ENCODE peak calls at places on chromosomes 5 and 9, in ten cellular contexts. I, K, N, E, G, C, F, Y, T and H are unnamed samples.

GRCh38 chr5:145743396-145744061 is 91.6 kb downstream of the PRELID2 start:
- DNase-seq in C (no peak), F (no peak), Y (no peak), N (no peak), G (no peak), T (no peak), E (no peak), K (no peak), I (no peak), H (no peak)

GRCh38 chr5:78610163-78610583 is 38.4 kb downstream of the LHFPL2 start:
- DNase-seq in F (peak), T (no peak), N (no peak), K (no peak), C (no peak), I (no peak), Y (peak), G (peak), E (no peak), H (no peak)

GRCh38 chr9:99075246-99075912 is 29.5 kb upstream of the TGFBR1 start:
- DNase-seq in I (no peak), Y (no peak), K (no peak), G (no peak), F (peak), T (no peak), E (peak), N (no peak), C (no peak), H (no peak)

GRCh38 chr5:59142927-59143326 is 560.1 kb downstream of the RAB3C start:
- DNase-seq in N (no peak), K (no peak), C (no peak), E (no peak), T (no peak), I (no peak), F (no peak), Y (no peak), G (no peak), H (no peak)

GRCh38 chr5:160287378-160288051 is 24.8 kb downstream of the CCNJL start:
- DNase-seq in C (no peak), E (peak), G (peak), I (peak), N (no peak), Y (no peak), F (no peak), K (peak), T (no peak), H (no peak)

GRCh38 chr5:148615644-148616283 is 38.6 kb downstream of the HTR4 start:
- DNase-seq in Y (peak), K (no peak), G (no peak), E (no peak), T (no peak), C (no peak), I (no peak), N (no peak), F (peak), H (no peak)

GRCh38 chr5:130282044-130282443 is 377.8 kb downstream of the CHSY3 start:
- DNase-seq in G (no peak), T (no peak), I (no peak), K (no peak), C (no peak), F (peak), E (no peak), Y (no peak), N (no peak), H (no peak)

GRCh38 chr5:40227366-40227765 is 452.3 kb upstream of the PTGER4 start:
- DNase-seq in F (peak), Y (no peak), T (no peak), E (no peak), C (no peak), I (no peak), K (no peak), G (no peak), N (no peak), H (no peak)

GRCh38 chr5:33319841-33320240 is 120.9 kb upstream of the TARS1 start:
- DNase-seq in G (no peak), Y (no peak), T (no peak), I (no peak), K (no peak), N (no peak), C (no peak), F (peak), E (no peak), H (peak)

GRCh38 chr9:111622626-111623025 is 8.5 kb upstream of the DNAJC25 start:
- DNase-seq in F (peak), C (peak), G (no peak), Y (peak), T (no peak), K (peak), E (peak), N (no peak), I (no peak), H (no peak)

GRCh38 chr5:5665225-5666075 is 243.0 kb downstream of the ICE1 start:
- DNase-seq in C (no peak), Y (no peak), I (no peak), K (no peak), T (no peak), N (no peak), F (no peak), G (no peak), E (peak), H (no peak)

GRCh38 chr5:178386532-178386931 is 153.9 kb upstream of the PHYKPL start:
- DNase-seq in K (no peak), Y (no peak), F (no peak), G (no peak), T (no peak), I (no peak), N (no peak), E (no peak), C (no peak), H (no peak)

GRCh38 chr5:172127581-172127980 is 60.4 kb downstream of the STK10 start:
- DNase-seq in K (no peak), T (no peak), F (no peak), E (no peak), N (no peak), I (no peak), G (no peak), C (no peak), Y (no peak), H (no peak)

GRCh38 chr5:123422433-123423277 is 548 bp downstream of the CEP120 start:
- DNase-seq in I (peak), G (no peak), F (peak), C (peak), K (no peak), Y (no peak), N (no peak), E (no peak), T (no peak), H (peak)

GRCh38 chr5:143147382-143147781 is 256.1 kb downstream of the NR3C1 start:
- DNase-seq in G (no peak), F (no peak), T (no peak), C (no peak), Y (no peak), N (no peak), I (no peak), E (no peak), K (no peak), H (no peak)

GRCh38 chr9:124313940-124314339 is 56.2 kb downstream of the NEK6 start:
- DNase-seq in N (no peak), K (no peak), G (no peak), Y (no peak), T (no peak), E (no peak), C (no peak), F (no peak), I (no peak), H (no peak)

GRCh38 chr5:6567068-6567467 is 65.8 kb downstream of the NSUN2 start:
- DNase-seq in I (no peak), G (no peak), Y (no peak), E (no peak), C (no peak), F (no peak), K (no peak), N (no peak), T (no peak), H (no peak)

GRCh38 chr5:21574429-21574828 is 1278.7 kb downstream of the CDH12 start:
- DNase-seq in I (no peak), K (no peak), C (no peak), N (no peak), G (no peak), T (no peak), Y (no peak), F (peak), E (no peak), H (no peak)

GRCh38 chr5:159759791-159760300 is 156.4 kb upstream of the ADRA1B start:
- DNase-seq in G (no peak), N (no peak), K (no peak), F (no peak), Y (peak), T (no peak), I (no peak), C (no peak), E (no peak), H (no peak)

GRCh38 chr9:133818444-133818843 is 80.3 kb upstream of the SARDH start:
- DNase-seq in I (no peak), K (peak), F (peak), N (no peak), T (no peak), G (no peak), C (peak), E (no peak), Y (no peak), H (no peak)

GRCh38 chr9:124304285-124304684 is 46.5 kb downstream of the NEK6 start:
- DNase-seq in C (no peak), G (no peak), N (no peak), Y (no peak), F (no peak), K (no peak), I (no peak), T (no peak), E (no peak), H (no peak)

GRCh38 chr5:171485668-171486067 is 66.2 kb downstream of the FGF18 start:
- DNase-seq in K (no peak), G (no peak), E (no peak), N (no peak), Y (no peak), C (no peak), F (no peak), I (no peak), T (no peak), H (no peak)

GRCh38 chr9:8694983-8695588 is 895.5 kb upstream of the DMAC1 start:
- DNase-seq in C (no peak), Y (no peak), E (no peak), I (no peak), T (no peak), G (no peak), N (no peak), F (no peak), K (no peak), H (no peak)

GRCh38 chr9:97109194-97109811 is 70.4 kb upstream of the CTSV start:
- DNase-seq in C (peak), F (peak), T (no peak), E (peak), N (peak), K (no peak), G (no peak), I (peak), Y (peak), H (peak)

GRCh38 chr5:68659876-68660275 is 433.9 kb upstream of the SLC30A5 start:
- DNase-seq in C (no peak), T (no peak), E (no peak), I (no peak), N (no peak), F (peak), K (no peak), G (no peak), Y (no peak), H (no peak)

GRCh38 chr5:65766159-65766558 is 44.2 kb downstream of the NLN start:
- DNase-seq in F (no peak), C (no peak), T (no peak), G (no peak), I (no peak), E (no peak), K (no peak), N (peak), Y (no peak), H (no peak)

GRCh38 chr9:129337287-129338140 is 159.5 kb upstream of the IER5L start:
- DNase-seq in N (no peak), E (no peak), K (no peak), I (no peak), G (no peak), F (no peak), C (no peak), T (no peak), Y (no peak), H (no peak)

GRCh38 chr5:78755822-78756429 is 107.4 kb upstream of the LHFPL2 start:
- DNase-seq in I (no peak), C (no peak), G (no peak), F (peak), Y (no peak), N (no peak), K (no peak), E (peak), T (no peak), H (no peak)

GRCh38 chr9:131028221-131028884 is 19.4 kb downstream of the LAMC3 start:
- DNase-seq in F (no peak), Y (no peak), K (no peak), I (no peak), N (no peak), T (no peak), C (no peak), G (no peak), E (no peak), H (no peak)

GRCh38 chr5:178784391-178784790 is 53.9 kb upstream of the ZNF354A start:
- DNase-seq in Y (no peak), E (no peak), G (no peak), T (no peak), N (no peak), I (no peak), F (no peak), K (no peak), C (no peak), H (no peak)

GRCh38 chr5:2738700-2739359 is 12.6 kb downstream of the IRX2 start:
- DNase-seq in K (no peak), C (no peak), F (no peak), E (no peak), N (no peak), G (no peak), Y (no peak), I (no peak), T (no peak), H (no peak)
- H3K4me3 ChIP-seq in K (peak), C (peak), F (peak), E (no peak), N (no peak), G (peak), Y (peak), I (no peak), T (no peak), H (no peak)

DNA sequence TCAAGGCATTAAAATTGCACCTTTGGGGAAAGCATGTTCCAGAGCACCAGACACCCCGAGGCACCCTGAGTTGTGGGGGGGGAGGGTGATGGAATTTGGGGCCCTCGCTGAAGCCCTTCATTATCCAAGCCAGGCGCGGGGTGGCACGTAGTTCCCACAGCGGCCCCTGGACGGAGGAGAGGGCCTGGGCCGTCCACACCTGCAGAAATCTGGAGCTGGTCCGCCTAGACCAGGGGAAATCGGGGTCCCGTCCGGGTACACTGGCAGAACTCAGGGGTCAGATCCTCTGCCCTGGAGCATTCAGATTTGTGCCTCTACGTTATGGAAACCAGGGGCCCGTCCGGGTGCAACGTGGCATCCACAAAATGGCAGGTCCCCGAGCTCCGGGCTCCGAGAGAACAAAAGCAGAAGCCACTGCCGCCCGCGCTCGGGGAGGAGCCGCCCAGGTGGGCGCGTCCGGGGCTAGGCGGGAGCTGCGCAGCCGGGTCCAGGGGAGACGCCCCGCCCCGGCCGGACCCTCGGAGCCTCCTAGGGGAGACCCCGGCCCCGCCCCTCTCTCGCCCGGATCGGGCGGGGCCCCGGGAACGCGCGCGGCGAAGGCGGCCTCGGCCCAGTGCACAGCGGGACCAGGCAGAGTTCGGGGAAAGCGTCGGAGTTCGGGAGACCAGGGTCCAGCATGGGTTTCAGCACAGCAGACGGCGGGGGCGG is at the start of gene PLEKHG4B:
- DNase-seq in Y (no peak), G (no peak), N (no peak), K (no peak), E (no peak), T (no peak), F (no peak), I (peak), C (no peak), H (no peak)
- H3K4me3 ChIP-seq in Y (peak), G (peak), N (no peak), K (peak), E (no peak), T (no peak), F (no peak), I (no peak), C (peak), H (no peak)

DNA sequence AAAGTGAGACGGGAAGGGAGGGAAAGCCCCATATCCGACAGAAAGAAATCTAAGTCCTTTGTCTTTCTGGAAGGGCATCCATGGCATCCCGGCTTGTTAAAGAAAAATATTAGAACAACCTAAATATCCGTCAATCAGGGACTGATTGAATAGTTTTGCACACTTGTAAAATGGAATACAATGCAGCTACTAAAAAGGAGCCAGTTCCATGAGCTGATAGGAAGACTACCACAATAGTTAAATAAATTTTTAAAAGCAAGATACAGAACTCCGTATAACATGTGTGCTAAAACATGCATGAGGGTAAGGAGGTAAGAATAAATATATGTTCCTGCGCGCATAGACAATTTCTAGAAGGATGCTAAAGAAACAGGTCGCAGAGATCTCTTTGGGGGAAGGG is 12.8 kb upstream of the GNPDA1 start:
- DNase-seq in N (no peak), E (no peak), K (no peak), G (no peak), Y (no peak), T (no peak), F (no peak), C (no peak), I (no peak), H (no peak)
- H3K4me3 ChIP-seq in N (no peak), E (peak), K (peak), G (peak), Y (no peak), T (peak), F (peak), C (peak), I (peak), H (peak)

DNA sequence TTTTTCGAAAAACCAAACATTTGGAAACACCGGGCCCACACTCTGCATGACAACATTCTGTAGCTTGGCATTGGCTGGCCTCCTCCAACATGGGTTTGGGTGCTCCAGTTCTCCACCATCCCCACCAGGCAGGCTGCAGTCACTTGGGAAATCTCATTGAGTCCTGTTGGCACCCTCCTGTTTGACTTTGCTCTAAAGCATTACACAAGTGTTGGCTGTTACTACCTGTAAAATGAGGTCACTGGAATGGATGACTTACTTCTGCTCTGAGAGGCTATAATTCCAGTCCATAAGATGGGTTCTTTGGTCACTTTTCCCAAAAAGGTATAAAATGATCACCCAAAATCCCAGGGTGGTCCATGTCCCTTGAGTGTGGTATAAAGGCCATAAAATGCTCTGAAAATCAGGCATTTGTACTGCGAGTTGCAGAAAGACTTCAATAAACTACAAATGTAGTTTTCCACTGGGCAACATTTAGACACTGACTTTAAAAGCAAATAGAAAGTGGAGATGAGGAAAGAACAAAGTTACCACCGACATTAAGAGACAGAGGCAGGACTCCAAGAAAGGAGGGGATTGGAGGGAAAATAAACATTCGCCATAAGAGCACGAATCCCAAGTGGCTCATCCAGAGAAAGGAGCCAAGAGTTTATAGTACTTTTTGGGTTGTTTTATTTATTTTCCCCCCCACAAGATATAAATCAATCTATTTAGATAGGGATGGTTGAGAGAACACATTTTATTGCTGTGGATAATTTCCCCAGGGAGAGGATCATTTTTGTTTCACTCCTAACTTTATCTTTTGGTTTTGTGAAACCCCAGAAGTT is 295.1 kb downstream of the TLE1 start:
- DNase-seq in T (no peak), F (peak), K (no peak), Y (no peak), G (peak), N (no peak), E (no peak), I (no peak), C (no peak), H (no peak)
- H3K4me3 ChIP-seq in T (no peak), F (no peak), K (no peak), Y (no peak), G (no peak), N (no peak), E (no peak), I (no peak), C (no peak), H (no peak)